ENCODE peak calls at places on chromosomes 11 and 22, in four cellular contexts. Z, A, Y and X are unnamed samples.

GRCh38 chr11:67484847-67485311 is 2.1 kb downstream of the AIP start:
- DNase-seq in Z (no peak), A (no peak), Y (no peak), X (no peak)

GRCh38 chr22:38964989-38965388 is 7.6 kb downstream of the APOBEC3A start:
- DNase-seq in Z (no peak), A (no peak), Y (no peak), X (no peak)

GRCh38 chr11:65529475-65530156 is 4.7 kb downstream of the SCYL1 start:
- DNase-seq in Z (no peak), A (no peak), Y (no peak), X (no peak)

GRCh38 chr11:10067629-10068300 is 226.3 kb downstream of the SBF2 start:
- DNase-seq in Z (no peak), A (no peak), Y (peak; percentile 54), X (no peak)

GRCh38 chr11:111039982-111040381 is 205.5 kb upstream of the POU2AF2 start:
- DNase-seq in Z (no peak), A (no peak), Y (no peak), X (no peak)

GRCh38 chr11:70470127-70470526 is 71.8 kb downstream of the CTTN start:
- DNase-seq in Z (no peak), A (peak; percentile 46), Y (no peak), X (no peak)

GRCh38 chr11:130383363-130384168 is 44.8 kb downstream of the ADAMTS8 start:
- DNase-seq in Z (peak; percentile 33), A (peak; percentile 100), Y (peak; percentile 59), X (peak; percentile 69)

GRCh38 chr11:61026121-61027031 is 54.9 kb downstream of the CD6 start:
- DNase-seq in Z (no peak), A (no peak), Y (no peak), X (no peak)

GRCh38 chr11:132126973-132127900 is 756.8 kb downstream of the NTM start:
- DNase-seq in Z (no peak), A (peak; percentile 94), Y (peak; percentile 57), X (peak; percentile 37)

GRCh38 chr22:29798801-29799200 is 31.6 kb downstream of the UQCR10 start:
- DNase-seq in Z (no peak), A (no peak), Y (no peak), X (no peak)
- H3K18ac ChIP-seq in Z (no peak overlapping the region), A (peak overlapping the region; percentile 89), Y (no peak overlapping the region), X (no peak overlapping the region)

GRCh38 chr11:18739684-18740083 is 13.7 kb upstream of the IGSF22 start:
- DNase-seq in Z (no peak), A (no peak), Y (no peak), X (no peak)

GRCh38 chr11:18745251-18745650 is 19.3 kb upstream of the IGSF22 start:
- DNase-seq in Z (no peak), A (no peak), Y (no peak), X (no peak)

GRCh38 chr11:18743365-18743764 is 17.4 kb upstream of the IGSF22 start:
- DNase-seq in Z (no peak), A (no peak), Y (no peak), X (no peak)

GRCh38 chr11:18743900-18744514 is 18.0 kb upstream of the IGSF22 start:
- DNase-seq in Z (no peak), A (no peak), Y (no peak), X (no peak)

DNA sequence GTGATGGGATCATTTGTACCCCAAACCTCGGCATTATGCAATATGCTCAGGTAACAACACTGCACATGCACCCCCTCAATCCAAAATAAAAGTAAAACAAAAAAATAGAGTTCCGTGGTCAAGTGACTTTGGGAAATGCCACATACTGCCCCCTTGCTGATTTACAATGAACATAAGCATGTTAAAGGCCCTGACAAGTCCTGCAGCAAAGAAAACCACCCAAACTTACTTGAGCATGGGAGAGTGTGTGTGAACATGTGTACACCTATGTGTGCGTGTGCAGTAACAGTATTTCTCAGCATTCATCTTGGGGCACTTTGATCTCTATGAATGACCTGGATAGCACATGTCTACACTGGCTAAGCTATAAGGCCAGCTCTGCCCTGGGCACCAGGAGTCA is 15.8 kb upstream of the IGSF22 start:
- DNase-seq in Z (no peak), A (no peak), Y (no peak), X (no peak)
- H4K5ac ChIP-seq in Z (no peak overlapping the region), A (no peak overlapping the region), Y (no peak overlapping the region), X (no peak overlapping the region)

GRCh38 chr11:57432714-57433163 is 5.8 kb upstream of the SLC43A3 start:
- DNase-seq in Z (no peak), A (peak; percentile 93), Y (no peak), X (no peak)
- H3K18ac ChIP-seq in Z (no peak overlapping the region), A (peak overlapping the region; percentile 10), Y (no peak overlapping the region), X (no peak overlapping the region)

DNA sequence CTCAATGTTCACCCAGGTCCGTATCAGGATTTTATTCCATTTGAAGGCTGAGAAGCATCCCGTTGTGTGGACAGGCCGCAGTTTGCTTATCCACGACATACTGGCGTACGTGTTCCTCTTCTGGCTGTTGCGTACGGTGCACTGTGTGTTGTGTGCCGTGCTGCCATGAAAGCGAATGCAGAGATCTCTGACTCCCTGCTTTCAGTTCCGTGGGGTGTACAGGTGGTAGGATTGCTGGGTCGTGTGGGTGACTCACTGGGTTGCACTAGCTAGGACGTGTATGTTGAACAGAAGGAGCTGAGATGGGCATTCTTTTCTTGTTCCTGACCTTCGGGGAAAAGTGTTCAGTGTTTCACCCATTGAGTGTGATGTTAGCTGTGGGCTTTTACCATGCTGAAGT is 10.3 kb downstream of the SELENOO start:
- DNase-seq in Z (no peak), A (peak; percentile 6), Y (no peak), X (no peak)
- H4K5ac ChIP-seq in Z (no peak overlapping the region), A (no peak overlapping the region), Y (no peak overlapping the region), X (no peak overlapping the region)

GRCh38 chr11:41245184-41245583 is 214.3 kb downstream of the LRRC4C start:
- DNase-seq in Z (no peak), A (no peak), Y (no peak), X (peak; percentile 22)
- H3K18ac ChIP-seq in Z (no peak overlapping the region), A (no peak overlapping the region), Y (no peak overlapping the region), X (no peak overlapping the region)

GRCh38 chr11:122487669-122488068 is 167.9 kb upstream of the UBASH3B start:
- DNase-seq in Z (no peak), A (no peak), Y (no peak), X (no peak)

GRCh38 chr11:122486793-122487495 is 168.6 kb upstream of the UBASH3B start:
- DNase-seq in Z (no peak), A (peak; percentile 5), Y (peak; percentile 81), X (peak; percentile 70)

GRCh38 chr11:122491486-122491885 is 164.0 kb upstream of the UBASH3B start:
- DNase-seq in Z (no peak), A (peak; percentile 75), Y (no peak), X (no peak)

GRCh38 chr11:122494171-122494570 is 161.4 kb upstream of the UBASH3B start:
- DNase-seq in Z (no peak), A (peak; percentile 1), Y (no peak), X (no peak)

GRCh38 chr11:122488892-122489291 is 166.6 kb upstream of the UBASH3B start:
- DNase-seq in Z (no peak), A (no peak), Y (no peak), X (no peak)
- H4K5ac ChIP-seq in Z (no peak overlapping the region), A (no peak overlapping the region), Y (no peak overlapping the region), X (no peak overlapping the region)

DNA sequence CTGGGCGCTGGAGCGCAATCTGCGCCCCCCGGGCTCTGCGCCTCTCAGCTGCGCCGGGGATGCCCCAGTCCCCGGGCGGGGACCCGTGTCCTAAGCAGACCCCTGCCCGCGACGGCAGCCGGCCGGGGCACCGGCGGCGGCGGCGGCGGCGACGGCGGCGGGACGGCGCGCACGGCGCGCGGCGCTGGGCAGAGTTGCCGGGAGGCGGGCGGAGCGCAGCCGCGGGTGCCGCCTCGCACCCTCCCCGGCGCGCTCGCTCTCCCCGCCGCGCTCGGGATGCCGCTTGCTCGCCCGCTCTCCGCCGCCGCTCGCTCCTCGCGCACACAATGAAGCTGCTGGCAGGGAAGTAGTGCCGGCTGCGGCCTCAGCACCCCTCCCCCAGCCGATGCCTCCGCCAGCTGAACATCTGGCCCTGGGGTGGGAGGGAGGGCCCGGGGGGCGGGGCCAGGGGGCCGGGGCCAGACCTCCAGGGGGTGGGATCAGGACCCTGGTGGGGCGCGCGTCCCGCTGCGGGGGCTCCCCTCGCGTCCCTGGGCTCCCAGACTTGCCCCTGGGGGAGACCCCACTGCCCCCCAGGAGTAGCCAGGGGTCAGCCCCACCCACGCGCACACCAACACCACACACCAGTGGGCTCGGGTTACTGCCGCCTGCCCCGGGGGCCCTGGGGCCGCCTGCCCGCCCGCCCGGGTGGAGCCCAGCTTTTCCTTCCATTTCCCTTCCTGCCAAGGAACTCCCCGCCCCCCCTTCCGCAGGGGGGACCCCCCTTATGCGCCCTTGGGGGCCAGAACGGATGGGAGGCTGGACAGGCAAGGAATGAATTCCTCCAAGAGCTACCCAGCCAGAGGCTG is at the start of gene RCOR2:
- DNase-seq in Z (no peak), A (peak; percentile 80), Y (peak; percentile 95), X (peak; percentile 90)
- H3K18ac ChIP-seq in Z (peak within 1 kb of the TSS; percentile 100), A (peak within 1 kb of the TSS; percentile 95), Y (peak within 1 kb of the TSS; percentile 97), X (peak within 1 kb of the TSS; percentile 90)

DNA sequence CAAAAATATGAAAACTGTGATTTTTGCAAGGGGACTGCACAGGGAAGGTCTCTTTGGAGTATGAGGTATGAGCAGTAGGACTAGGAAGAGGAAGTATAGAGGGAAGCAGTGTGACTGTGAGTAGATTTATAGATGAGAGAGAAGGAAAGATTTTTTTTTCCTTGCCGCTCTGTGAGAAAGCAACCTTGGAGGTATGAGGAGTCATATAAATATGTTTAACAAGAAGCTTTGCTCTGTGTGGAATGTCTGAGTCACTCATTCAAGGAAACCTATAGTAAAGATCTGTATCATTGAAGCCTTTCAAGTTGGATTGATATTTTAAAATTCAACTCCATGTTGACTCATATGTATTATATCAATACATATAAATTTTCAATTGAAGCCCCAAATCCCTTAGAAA is 26.2 kb downstream of the DNHD1 start:
- DNase-seq in Z (no peak), A (peak; percentile 81), Y (peak; percentile 19), X (no peak)
- H4K5ac ChIP-seq in Z (no peak overlapping the region), A (no peak overlapping the region), Y (no peak overlapping the region), X (no peak overlapping the region)

GRCh38 chr11:35141034-35141433 is 2.1 kb downstream of the CD44 start:
- DNase-seq in Z (no peak), A (no peak), Y (no peak), X (no peak)

GRCh38 chr11:35138949-35139881 is at the start of gene CD44:
- DNase-seq in Z (no peak), A (peak; percentile 86), Y (peak; percentile 69), X (peak; percentile 66)

GRCh38 chr11:35138606-35138948 is 394 bp upstream of the CD44 start:
- DNase-seq in Z (no peak), A (no peak), Y (peak; percentile 68), X (peak; percentile 39)

GRCh38 chr11:35141538-35141937 is 2.6 kb downstream of the CD44 start:
- DNase-seq in Z (no peak), A (no peak), Y (no peak), X (no peak)

GRCh38 chr11:35139883-35140282 is 912 bp downstream of the CD44 start:
- DNase-seq in Z (no peak), A (no peak), Y (no peak), X (no peak)
- H3K18ac ChIP-seq in Z (peak overlapping the region; percentile 10), A (peak overlapping the region; percentile 87), Y (no peak overlapping the region), X (no peak overlapping the region)

GRCh38 chr11:11805228-11805627 is 36.5 kb upstream of the USP47 start:
- DNase-seq in Z (no peak), A (no peak), Y (no peak), X (no peak)
- H4K5ac ChIP-seq in Z (no peak overlapping the region), A (no peak overlapping the region), Y (no peak overlapping the region), X (no peak overlapping the region)